ENCODE peak calls at places on chromosomes 13 and 19, in four cellular contexts. Y is body of pancreas, Q is spleen, N is tibial artery. Z is an unnamed sample.

GRCh38 chr19:55071913-55072312 is 3.8 kb upstream of the EPS8L1 start:
- DNase-seq in Q (no peak), N (no peak), Y (no peak), Z (no peak)

GRCh38 chr13:95615539-95615938 is 29.0 kb downstream of the DZIP1 start:
- DNase-seq in N (no peak), Q (no peak), Y (no peak), Z (no peak)

GRCh38 chr13:40109324-40109958 is 454.0 kb downstream of the COG6 start:
- DNase-seq in Q (no peak), N (peak; percentile 40), Y (no peak), Z (no peak)

GRCh38 chr19:47450478-47450877 is 21.2 kb downstream of the SLC8A2 start:
- DNase-seq in Y (no peak), N (no peak), Q (no peak), Z (no peak)

GRCh38 chr13:46289260-46289955 is 77.7 kb downstream of the LRRC63 start:
- DNase-seq in Y (no peak), N (no peak), Q (no peak), Z (peak; percentile 61)

GRCh38 chr19:44753932-44754742 is 5.6 kb downstream of the BCL3 start:
- DNase-seq in N (peak; percentile 93), Q (peak; percentile 99), Y (peak; percentile 92), Z (no peak)

GRCh38 chr19:11551603-11552235 is 7.3 kb downstream of the ELOF1 start:
- DNase-seq in N (peak; percentile 39), Q (no peak), Y (no peak), Z (no peak)

GRCh38 chr19:47461876-47462275 is 9.8 kb downstream of the SLC8A2 start:
- DNase-seq in Q (no peak), Y (no peak), N (no peak), Z (no peak)

GRCh38 chr19:491146-491741 is 5.0 kb upstream of the MADCAM1 start:
- DNase-seq in Q (peak; percentile 80), N (no peak), Y (no peak), Z (no peak)

GRCh38 chr13:75766636-75767035 is 130.5 kb downstream of the LMO7 start:
- DNase-seq in Q (no peak), N (no peak), Y (no peak), Z (no peak)

GRCh38 chr13:58619396-58620113 is 988.0 kb downstream of the PCDH17 start:
- DNase-seq in Y (no peak), N (no peak), Q (no peak), Z (no peak)

GRCh38 chr19:46840157-46840942 is 10.3 kb downstream of the AP2S1 start:
- DNase-seq in Q (peak; percentile 79), N (no peak), Y (peak; percentile 57), Z (peak; percentile 41)

GRCh38 chr13:66994097-66994496 is 236.0 kb downstream of the PCDH9 start:
- DNase-seq in Y (peak; percentile 68), Q (peak; percentile 75), N (peak; percentile 27), Z (no peak)

GRCh38 chr13:112893570-112894422 is 75.2 kb upstream of the MCF2L start:
- DNase-seq in Y (peak; percentile 65), Q (peak; percentile 87), N (no peak), Z (no peak)

GRCh38 chr19:35601971-35602370 is 10.6 kb upstream of the HAUS5 start:
- DNase-seq in Q (no peak), N (no peak), Y (no peak), Z (no peak)

GRCh38 chr13:96492758-96493157 is 402.9 kb downstream of the HS6ST3 start:
- DNase-seq in N (no peak), Q (no peak), Y (peak; percentile 50), Z (no peak)

GRCh38 chr13:109451726-109452125 is 334.7 kb downstream of the IRS2 start:
- DNase-seq in Y (no peak), N (no peak), Q (no peak), Z (no peak)

GRCh38 chr13:45082964-45083363 is 37.3 kb upstream of the GTF2F2 start:
- DNase-seq in Q (no peak), Y (no peak), N (no peak), Z (peak; percentile 87)

DNA sequence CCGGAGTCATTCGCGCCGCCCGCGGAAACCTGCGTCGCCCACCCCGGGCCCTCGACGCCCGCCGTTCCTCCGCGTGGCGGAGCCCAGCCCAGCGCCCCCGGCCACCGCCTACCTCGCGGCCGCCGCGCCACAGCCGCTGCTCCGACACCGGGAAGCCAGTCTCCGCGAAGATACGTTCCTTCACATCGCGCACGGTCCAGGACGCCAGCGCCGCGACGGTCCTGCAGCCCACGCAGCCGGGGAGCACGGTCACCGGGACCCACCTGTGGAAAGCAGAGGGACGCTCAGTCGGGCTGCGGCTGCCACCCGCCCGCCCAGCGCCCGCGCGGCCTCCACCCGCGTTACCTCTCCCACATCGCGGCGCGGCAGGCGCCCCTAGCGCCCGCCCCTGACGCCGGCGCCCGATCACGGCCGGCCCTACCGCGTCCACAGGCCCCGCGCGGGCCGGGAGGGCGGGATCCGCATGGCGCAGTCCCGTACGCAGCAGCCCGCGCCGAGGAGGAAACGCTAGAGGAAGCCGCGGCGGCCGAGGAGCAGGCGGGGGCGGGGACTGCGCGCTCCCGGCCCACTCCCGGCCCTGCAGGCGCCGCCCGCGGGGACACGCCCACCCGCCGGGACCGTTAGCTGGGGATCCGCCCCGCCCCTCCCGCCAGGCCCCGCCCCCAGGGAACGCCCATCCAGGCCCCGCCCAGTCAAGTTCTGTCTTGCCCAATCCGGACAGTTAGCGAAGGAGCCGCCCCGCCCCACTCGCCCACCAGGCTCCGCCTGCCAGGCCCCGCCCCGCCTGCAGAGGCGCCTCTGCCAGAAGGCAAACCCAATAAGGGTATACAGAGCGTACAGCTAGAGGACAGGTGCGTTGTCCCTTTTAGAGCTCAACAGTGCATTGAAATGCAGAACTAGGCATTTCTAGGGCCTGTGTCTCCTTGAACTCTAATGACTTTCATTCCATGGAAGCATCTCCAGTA is 58.2 kb downstream of the SACS start:
- DNase-seq in Y (peak; percentile 97), N (peak; percentile 94), Q (peak; percentile 99), Z (peak; percentile 47)
- TF ChIP-seq CTCF in Y (peak; percentile 52), N (peak; percentile 2), Q (peak; percentile 45), Z (peak; percentile 15)

GRCh38 chr13:71454509-71454908 is 412.5 kb downstream of the DACH1 start:
- DNase-seq in Y (no peak), N (no peak), Q (no peak), Z (no peak)
- H3K4me3 ChIP-seq in Y (no peak overlapping the region), N (no peak overlapping the region), Q (no peak overlapping the region), Z (no peak overlapping the region)

GRCh38 chr19:5372572-5373200 is 32.1 kb upstream of the PTPRS start:
- DNase-seq in Q (no peak), N (no peak), Y (no peak), Z (no peak)

GRCh38 chr19:5365905-5366304 is 25.3 kb upstream of the PTPRS start:
- DNase-seq in N (no peak), Y (no peak), Q (no peak), Z (no peak)

GRCh38 chr19:5367530-5368133 is 27.0 kb upstream of the PTPRS start:
- DNase-seq in N (no peak), Q (no peak), Y (no peak), Z (no peak)

GRCh38 chr19:5369304-5369703 is 28.7 kb upstream of the PTPRS start:
- DNase-seq in Y (no peak), Q (no peak), N (no peak), Z (no peak)

GRCh38 chr19:5369962-5370367 is 29.4 kb upstream of the PTPRS start:
- DNase-seq in Q (peak; percentile 77), Y (peak; percentile 62), N (no peak), Z (no peak)
- TF ChIP-seq CTCF in Q (no peak), Y (peak; percentile 47), N (no peak), Z (peak; percentile 59)

GRCh38 chr13:60398438-60398891 is 1.4 kb downstream of the TDRD3 start:
- DNase-seq in N (no peak), Q (no peak), Y (no peak), Z (no peak)
- H3K4me3 ChIP-seq in N (peak overlapping the region; percentile 96), Q (peak overlapping the region; percentile 49), Y (peak overlapping the region; percentile 22), Z (peak overlapping the region; percentile 71)

GRCh38 chr13:48448285-48448962 is 35.5 kb upstream of the LPAR6 start:
- DNase-seq in Q (no peak), N (no peak), Y (no peak), Z (peak; percentile 28)

GRCh38 chr13:48448963-48449614 is 36.2 kb upstream of the LPAR6 start:
- DNase-seq in Y (no peak), N (no peak), Q (no peak), Z (no peak)

GRCh38 chr13:48449656-48450055 is 36.7 kb upstream of the LPAR6 start:
- DNase-seq in Y (no peak), Q (no peak), N (no peak), Z (no peak)

GRCh38 chr13:48443442-48444208 is 30.7 kb upstream of the LPAR6 start:
- DNase-seq in Q (no peak), N (no peak), Y (no peak), Z (no peak)

GRCh38 chr13:48446454-48446853 is 33.5 kb upstream of the LPAR6 start:
- DNase-seq in Q (no peak), Y (no peak), N (no peak), Z (no peak)
- TF ChIP-seq CTCF in Q (no peak), Y (no peak), N (no peak), Z (no peak)

DNA sequence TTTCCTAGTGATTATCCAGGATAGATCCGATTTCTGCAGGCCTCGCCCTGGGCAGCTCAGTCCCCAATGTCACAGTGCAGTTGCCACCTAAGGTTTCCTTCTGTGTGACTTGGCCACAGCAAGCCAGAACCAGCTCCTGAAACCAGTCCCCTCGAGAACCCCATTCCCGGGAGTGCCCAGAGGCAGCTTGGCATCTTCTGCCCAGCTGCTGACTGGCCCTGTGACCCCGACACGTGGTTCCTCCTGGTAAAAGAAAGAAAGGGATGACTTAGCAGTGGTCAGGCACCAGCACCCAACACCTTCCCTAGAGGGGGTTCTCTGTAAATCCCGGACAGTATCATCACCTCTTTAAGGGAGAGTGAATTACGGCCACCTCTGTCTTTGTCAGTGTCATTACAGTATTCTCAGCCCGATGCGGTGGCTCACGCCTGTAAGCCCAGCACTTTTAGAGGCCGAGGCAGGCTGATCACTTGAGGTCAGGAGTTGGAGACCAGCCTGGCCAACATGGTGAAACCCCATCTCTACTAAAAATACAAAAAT is 41.7 kb downstream of the MYO9B start:
- DNase-seq in Q (no peak), Y (no peak), N (no peak), Z (no peak)
- H3K4me3 ChIP-seq in Q (no peak overlapping the region), Y (no peak overlapping the region), N (no peak overlapping the region), Z (no peak overlapping the region)

GRCh38 chr13:85864963-85865530 is 65.8 kb upstream of the SLITRK6 start:
- DNase-seq in Y (no peak), N (no peak), Q (no peak), Z (no peak)
- TF ChIP-seq CTCF in Y (no peak), N (no peak), Q (no peak), Z (peak; percentile 52)

DNA sequence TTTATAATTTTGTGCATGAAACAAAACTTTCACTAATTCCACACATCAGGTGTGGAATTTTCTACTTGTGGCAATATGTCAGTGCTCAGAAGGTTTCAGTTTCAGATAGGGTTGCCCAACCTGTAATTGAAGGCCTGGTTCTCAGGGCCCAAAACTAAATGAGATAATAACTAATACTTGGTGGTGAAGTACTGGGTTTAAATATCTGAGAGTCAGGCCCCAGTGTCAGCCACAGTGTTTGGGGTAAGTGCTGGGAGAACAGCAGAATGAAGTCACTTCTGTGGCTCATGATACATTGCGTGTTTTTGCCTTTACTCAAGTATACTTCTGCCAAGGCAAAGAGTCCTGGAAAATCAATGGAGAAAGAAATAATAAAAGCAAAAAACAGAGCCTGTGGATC is 5.6 kb downstream of the SAFB start:
- DNase-seq in Y (no peak), Q (no peak), N (no peak), Z (no peak)
- H3K4me3 ChIP-seq in Y (no peak overlapping the region), Q (no peak overlapping the region), N (no peak overlapping the region), Z (no peak overlapping the region)

Z was measured in LNCaP clone FGC.